ENCODE peak calls at places on chromosomes 6 and 20, in ten cellular contexts. V is WTC11, D is BJ, I is cardiac fibroblast, N is K562, A is pancreas, L is neural crest cell, F is spleen, K is endodermal cell, M is astrocyte of the spinal cord. J is an unnamed sample.

GRCh38 chr6:16420715-16421461 is 182.5 kb downstream of the GMPR start:
- DNase-seq in V (no peak), D (peak), I (peak), N (no peak), A (no peak), L (no peak), F (no peak), K (no peak), M (peak), J (peak)

GRCh38 chr6:79824231-79824630 is 123.1 kb downstream of the ELOVL4 start:
- DNase-seq in V (no peak), D (no peak), I (peak), N (no peak), A (no peak), L (no peak), F (no peak), K (no peak), M (no peak), J (no peak)

GRCh38 chr20:40982415-40983145 is 46.0 kb upstream of the TOP1 start:
- DNase-seq in V (no peak), D (no peak), I (no peak), N (no peak), A (no peak), L (no peak), F (no peak), K (no peak), M (no peak), J (no peak)

GRCh38 chr6:13488015-13488895 is 855 bp upstream of the GFOD1 start:
- DNase-seq in V (peak), D (no peak), I (peak), N (no peak), A (peak), L (peak), F (peak), K (peak), M (no peak), J (no peak)

GRCh38 chr6:165774903-165775608 is 112.0 kb upstream of the PDE10A start:
- DNase-seq in V (no peak), D (no peak), I (peak), N (no peak), A (no peak), L (no peak), F (no peak), K (peak), M (peak), J (no peak)

GRCh38 chr6:146856296-146856695 is 257.5 kb downstream of the ADGB start:
- DNase-seq in V (no peak), D (no peak), I (no peak), N (no peak), A (no peak), L (no peak), F (no peak), K (no peak), M (no peak), J (no peak)

GRCh38 chr6:170274713-170275560 is 15.9 kb downstream of the DLL1 start:
- DNase-seq in V (no peak), D (no peak), I (no peak), N (no peak), A (no peak), L (no peak), F (peak), K (no peak), M (no peak), J (no peak)

GRCh38 chr6:155958550-155958949 is 502.9 kb upstream of the NOX3 start:
- DNase-seq in V (no peak), D (no peak), I (no peak), N (no peak), A (peak), L (no peak), F (no peak), K (no peak), M (no peak), J (no peak)

GRCh38 chr6:10425177-10425972 is 10.5 kb upstream of the TFAP2A start:
- DNase-seq in V (no peak), D (no peak), I (peak), N (no peak), A (no peak), L (no peak), F (no peak), K (peak), M (no peak), J (no peak)

GRCh38 chr6:41781302-41781711 is 725 bp downstream of the PRICKLE4 start:
- DNase-seq in V (no peak), D (no peak), I (no peak), N (no peak), A (no peak), L (no peak), F (peak), K (no peak), M (no peak), J (no peak)

GRCh38 chr6:165092881-165093595 is 216.4 kb downstream of the C6orf118 start:
- DNase-seq in V (no peak), D (no peak), I (no peak), N (no peak), A (no peak), L (no peak), F (no peak), K (no peak), M (no peak), J (no peak)

GRCh38 chr6:98657764-98658163 is 176.6 kb upstream of the POU3F2 start:
- DNase-seq in V (peak), D (no peak), I (peak), N (no peak), A (peak), L (peak), F (no peak), K (peak), M (peak), J (no peak)

GRCh38 chr6:134551245-134551960 is 233.5 kb upstream of the SGK1 start:
- DNase-seq in V (no peak), D (peak), I (peak), N (no peak), A (no peak), L (no peak), F (no peak), K (no peak), M (peak), J (peak)

GRCh38 chr20:38727602-38728236 is 3.4 kb downstream of the SLC32A1 start:
- DNase-seq in V (no peak), D (no peak), I (no peak), N (no peak), A (no peak), L (no peak), F (no peak), K (no peak), M (no peak), J (no peak)

DNA sequence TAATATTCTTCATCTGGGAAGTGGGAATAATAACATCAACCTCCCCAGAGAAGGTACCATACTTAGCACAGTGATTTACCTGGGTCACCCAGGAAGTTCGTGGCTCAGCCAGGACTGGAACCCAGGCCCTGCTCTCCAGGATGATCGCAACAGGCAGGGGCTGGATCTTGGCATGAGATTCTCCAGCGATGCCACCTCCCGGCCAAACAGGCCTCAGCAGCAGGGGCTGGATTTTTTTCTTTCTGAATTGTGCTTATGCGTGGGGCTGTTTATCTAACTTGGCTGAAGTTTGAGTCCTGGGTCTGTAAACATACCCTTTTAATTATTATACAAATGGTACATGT is 129.5 kb upstream of the PTPN1 start:
- DNase-seq in V (no peak), D (no peak), I (peak), N (no peak), A (peak), L (no peak), F (no peak), K (no peak), M (peak), J (peak)
- TF ChIP-seq CTCF in V (no peak), D (peak), I (peak), N (peak), A (peak), L (peak), F (peak), K (peak), M (peak), J (peak)

GRCh38 chr20:47784256-47784598 is 1.1 kb downstream of the SULF2 start:
- DNase-seq in V (no peak), D (no peak), I (no peak), N (no peak), A (no peak), L (no peak), F (no peak), K (no peak), M (no peak), J (no peak)

GRCh38 chr20:47785321-47785899 is at the start of gene SULF2:
- DNase-seq in V (peak), D (no peak), I (no peak), N (no peak), A (no peak), L (no peak), F (no peak), K (peak), M (no peak), J (no peak)

GRCh38 chr20:47785900-47786762 is 850 bp upstream of the SULF2 start:
- DNase-seq in V (peak), D (no peak), I (peak), N (peak), A (peak), L (peak), F (no peak), K (peak), M (peak), J (peak)

GRCh38 chr20:47782920-47783552 is 2.2 kb downstream of the SULF2 start:
- DNase-seq in V (no peak), D (no peak), I (no peak), N (no peak), A (no peak), L (no peak), F (no peak), K (no peak), M (no peak), J (no peak)

GRCh38 chr20:47784599-47785320 is 521 bp downstream of the SULF2 start:
- DNase-seq in V (peak), D (no peak), I (peak), N (no peak), A (peak), L (peak), F (peak), K (peak), M (peak), J (no peak)
- TF ChIP-seq CTCF in V (no peak), D (no peak), I (no peak), N (no peak), A (no peak), L (peak), F (no peak), K (peak), M (no peak), J (peak)

DNA sequence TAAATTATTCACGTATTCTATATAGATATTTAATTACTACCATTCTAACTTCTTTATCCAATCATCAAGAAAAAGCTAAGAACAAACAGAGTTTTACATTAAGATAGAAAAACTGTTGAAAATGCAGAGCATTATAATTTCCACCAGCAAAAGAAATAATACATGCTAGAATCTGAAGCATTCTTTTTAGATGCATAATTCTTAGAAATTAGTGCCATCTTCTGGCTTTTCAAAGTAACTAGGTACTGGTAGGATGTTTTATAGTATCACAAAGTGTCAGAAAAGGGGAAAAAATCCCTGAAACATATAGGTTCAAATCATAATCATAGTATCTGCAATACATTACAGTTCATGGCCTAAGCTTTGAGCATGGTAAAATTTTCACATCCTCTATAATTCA is 178.9 kb downstream of the PHF3 start:
- DNase-seq in V (no peak), D (no peak), I (peak), N (no peak), A (no peak), L (no peak), F (no peak), K (no peak), M (no peak), J (no peak)
- TF ChIP-seq CTCF in V (no peak), D (peak), I (no peak), N (no peak), A (no peak), L (no peak), F (no peak), K (no peak), M (peak), J (peak)

DNA sequence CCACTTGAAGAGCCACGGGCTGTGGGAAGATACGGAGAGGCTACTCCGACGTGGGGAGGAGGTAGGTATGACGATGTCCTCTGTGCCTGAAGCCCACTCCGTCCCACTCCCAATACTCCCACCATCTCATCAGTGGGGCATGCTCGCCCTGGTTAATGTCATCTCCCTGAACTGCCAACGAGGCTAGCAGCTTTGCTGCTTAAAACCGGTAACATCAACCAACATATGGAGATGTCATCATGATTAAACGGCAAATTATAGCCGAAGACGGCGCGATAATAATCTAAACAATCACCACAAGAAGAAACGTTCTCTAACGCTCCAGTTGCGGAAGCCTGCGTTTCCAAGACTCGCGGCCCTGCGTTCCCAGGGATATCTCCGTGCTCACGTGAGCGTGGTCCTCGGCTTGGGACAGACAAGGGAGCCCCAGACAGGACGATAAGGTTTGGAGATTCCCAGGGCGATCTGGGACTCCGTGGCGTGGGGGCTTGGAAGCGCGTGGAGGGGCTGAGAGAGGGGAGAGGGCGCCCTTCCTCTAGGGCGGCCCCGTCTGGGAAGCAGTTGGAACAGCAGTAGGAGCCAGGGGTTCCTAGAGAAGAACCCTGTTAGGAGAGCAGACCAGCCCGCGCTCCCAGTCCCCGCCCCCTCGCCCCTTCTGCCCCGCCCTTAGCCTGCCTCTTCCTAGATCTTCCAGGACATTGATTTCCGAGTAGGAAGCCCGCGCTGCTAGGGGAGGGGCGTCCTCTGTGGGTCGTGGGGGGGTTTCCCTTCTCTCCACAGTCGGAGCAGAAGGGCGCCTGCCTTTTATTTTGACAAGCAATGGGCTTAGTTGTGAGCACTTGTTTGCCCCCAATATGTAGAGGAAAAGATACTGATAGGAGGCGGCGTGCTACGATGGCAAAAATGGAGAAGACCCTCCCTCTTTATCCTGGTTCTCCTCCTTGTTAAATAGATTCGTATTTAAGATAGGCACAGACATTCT is 10.7 kb downstream of the NRN1 start:
- DNase-seq in V (peak), D (no peak), I (peak), N (peak), A (no peak), L (peak), F (peak), K (peak), M (peak), J (peak)
- TF ChIP-seq CTCF in V (peak), D (peak), I (no peak), N (no peak), A (no peak), L (peak), F (no peak), K (peak), M (peak), J (peak)

GRCh38 chr6:163708459-163708858 is 293.9 kb downstream of the QKI start:
- DNase-seq in V (no peak), D (no peak), I (no peak), N (no peak), A (no peak), L (no peak), F (no peak), K (no peak), M (no peak), J (no peak)

GRCh38 chr6:163709255-163709654 is 294.7 kb downstream of the QKI start:
- DNase-seq in V (no peak), D (no peak), I (no peak), N (no peak), A (no peak), L (no peak), F (no peak), K (no peak), M (no peak), J (no peak)

GRCh38 chr6:163705923-163706322 is 291.4 kb downstream of the QKI start:
- DNase-seq in V (no peak), D (no peak), I (no peak), N (no peak), A (no peak), L (no peak), F (no peak), K (no peak), M (no peak), J (no peak)

GRCh38 chr6:163706688-163707087 is 292.2 kb downstream of the QKI start:
- DNase-seq in V (no peak), D (no peak), I (no peak), N (no peak), A (no peak), L (no peak), F (no peak), K (no peak), M (no peak), J (no peak)

DNA sequence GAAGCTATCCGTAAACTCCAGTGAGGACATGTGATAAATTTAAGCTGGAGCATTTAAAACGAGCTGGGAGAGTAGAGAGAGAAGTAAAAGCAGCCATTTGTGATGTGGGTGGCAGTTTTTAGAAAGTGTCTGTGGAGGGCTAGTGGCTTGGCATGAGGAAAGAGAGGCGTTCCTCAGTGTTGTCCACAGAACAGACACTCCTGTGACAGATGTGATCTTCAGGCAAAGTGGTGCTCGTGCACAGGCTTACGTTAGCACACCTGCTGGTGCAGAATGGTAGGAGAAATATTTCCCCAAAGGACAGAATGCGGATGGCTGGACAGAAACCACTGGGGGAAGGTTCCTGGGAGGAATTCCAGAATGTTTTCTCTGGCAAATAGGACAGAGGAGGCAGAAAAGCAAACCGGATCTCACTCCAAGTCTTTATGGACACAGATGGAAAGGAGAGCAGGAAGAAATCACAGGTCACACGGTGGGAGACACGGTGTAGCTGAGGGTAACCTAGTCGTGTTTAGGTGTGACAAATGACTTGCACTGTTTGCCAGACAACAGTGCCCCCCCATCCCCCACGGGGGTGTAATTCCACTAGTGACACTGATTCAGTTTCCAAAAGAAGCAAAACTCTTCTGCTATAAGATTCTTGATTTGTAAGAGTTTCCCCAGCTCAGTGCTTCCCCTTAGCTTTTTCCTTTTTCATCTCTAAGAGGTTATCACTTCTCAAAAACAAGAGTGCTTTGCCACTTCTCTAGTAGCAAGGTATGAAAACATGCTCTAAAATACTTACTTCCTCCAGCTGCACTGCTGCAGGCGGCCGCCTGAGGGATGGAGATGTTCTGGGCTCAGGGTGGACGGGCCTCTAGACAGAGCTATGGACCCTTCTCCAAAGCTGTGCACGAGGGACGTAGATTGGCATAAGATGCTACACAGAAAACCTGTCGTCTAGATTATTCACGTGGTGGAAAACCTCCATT is 293.2 kb downstream of the QKI start:
- DNase-seq in V (no peak), D (no peak), I (no peak), N (no peak), A (no peak), L (no peak), F (no peak), K (no peak), M (no peak), J (no peak)
- TF ChIP-seq CTCF in V (no peak), D (no peak), I (no peak), N (peak), A (no peak), L (peak), F (peak), K (peak), M (no peak), J (no peak)

J was measured in HFFc6.